ENCODE peak calls at places on chromosomes 2 and 18, in six cellular contexts. O, E, K, H, C and D are unnamed samples.

GRCh38 chr18:28588884-28589549 is 412.1 kb upstream of the CDH2 start:
- DNase-seq in C (no peak), E (no peak), O (no peak), H (peak; percentile 21), K (no peak), D (peak; percentile 3)

GRCh38 chr2:66569974-66570373 is 135.0 kb downstream of the MEIS1 start:
- DNase-seq in O (no peak), K (no peak), E (no peak), C (no peak), H (no peak), D (no peak)

GRCh38 chr18:6069539-6069938 is 174.2 kb upstream of the TMEM200C start:
- DNase-seq in H (no peak), C (no peak), E (no peak), K (no peak), O (no peak), D (no peak)

GRCh38 chr2:236908456-236909388 is 177.0 kb upstream of the COPS8 start:
- DNase-seq in O (no peak), C (no peak), K (no peak), H (no peak), E (no peak), D (no peak)

GRCh38 chr2:42969231-42970150 is 177.1 kb upstream of the HAAO start:
- DNase-seq in C (no peak), K (no peak), E (no peak), H (peak; percentile 83), O (no peak), D (peak; percentile 58)

GRCh38 chr2:225889452-225889851 is 489.9 kb downstream of the NYAP2 start:
- DNase-seq in E (peak; percentile 18), C (no peak), O (peak; percentile 70), H (peak; percentile 85), K (peak; percentile 44), D (peak; percentile 90)

GRCh38 chr18:3498705-3499451 is 48.9 kb downstream of the TGIF1 start:
- DNase-seq in K (peak; percentile 15), E (no peak), C (peak; percentile 63), H (no peak), O (peak; percentile 81), D (peak; percentile 51)

GRCh38 chr2:105785095-105785847 is 40.6 kb downstream of the NCK2 start:
- DNase-seq in H (no peak), C (no peak), E (no peak), O (no peak), K (no peak), D (no peak)

GRCh38 chr2:152298754-152299153 is 36.2 kb upstream of the FMNL2 start:
- DNase-seq in O (peak; percentile 7), E (no peak), H (no peak), K (no peak), C (no peak), D (no peak)

GRCh38 chr2:95313296-95314265 is 16.4 kb downstream of the KCNIP3 start:
- DNase-seq in O (no peak), H (no peak), K (no peak), E (no peak), C (no peak), D (no peak)

GRCh38 chr2:11009866-11010265 is 98.1 kb downstream of the KCNF1 start:
- DNase-seq in O (no peak), K (no peak), E (no peak), H (no peak), C (no peak), D (no peak)

GRCh38 chr2:171837736-171838135 is 56.3 kb downstream of the SLC25A12 start:
- DNase-seq in O (no peak), H (no peak), C (no peak), E (no peak), K (no peak), D (peak; percentile 46)

GRCh38 chr2:141317986-141318385 is 812.8 kb downstream of the LRP1B start:
- DNase-seq in E (no peak), O (no peak), C (no peak), K (no peak), H (no peak), D (peak; percentile 2)

GRCh38 chr18:79203017-79203605 is 133.9 kb downstream of the ATP9B start:
- DNase-seq in H (no peak), K (no peak), O (no peak), C (no peak), E (peak; percentile 42), D (no peak)

GRCh38 chr2:149075065-149075464 is 36.6 kb downstream of the LYPD6B start:
- DNase-seq in C (no peak), K (no peak), E (no peak), O (no peak), H (no peak), D (no peak)

GRCh38 chr2:142131016-142131714 is at the start of gene LRP1B:
- DNase-seq in H (no peak), C (peak; percentile 37), E (no peak), K (no peak), O (peak; percentile 57), D (peak; percentile 37)

GRCh38 chr2:50922506-50922905 is 109.4 kb downstream of the NRXN1 start:
- DNase-seq in C (no peak), E (no peak), H (no peak), O (no peak), K (no peak), D (no peak)

GRCh38 chr18:36372902-36373301 is 75.4 kb downstream of the FHOD3 start:
- DNase-seq in C (no peak), E (no peak), K (no peak), O (no peak), H (peak; percentile 95), D (peak; percentile 29)

GRCh38 chr2:231662028-231662810 is 46.1 kb upstream of the PTMA start:
- DNase-seq in E (peak; percentile 71), H (peak; percentile 80), O (peak; percentile 98), K (peak; percentile 95), C (peak; percentile 99), D (peak; percentile 98)

GRCh38 chr18:48402953-48403352 is 6.2 kb downstream of the ZBTB7C start:
- DNase-seq in E (no peak), K (no peak), C (no peak), O (no peak), H (no peak), D (peak; percentile 38)

GRCh38 chr2:240033330-240033678 is 3.1 kb upstream of the OR6B2 start:
- DNase-seq in H (no peak), K (no peak), C (no peak), O (peak; percentile 57), E (no peak), D (no peak)

GRCh38 chr2:235347691-235348090 is 146.2 kb upstream of the AGAP1 start:
- DNase-seq in O (no peak), K (no peak), H (peak; percentile 52), C (no peak), E (no peak), D (peak; percentile 64)

GRCh38 chr18:24631238-24632025 is 171.0 kb downstream of the HRH4 start:
- DNase-seq in K (no peak), C (no peak), H (no peak), O (peak; percentile 45), E (no peak), D (no peak)

GRCh38 chr18:58787750-58788149 is 76.9 kb upstream of the ZNF532 start:
- DNase-seq in H (no peak), C (no peak), E (no peak), K (no peak), O (no peak), D (no peak)

GRCh38 chr18:58784601-58785137 is 80.0 kb upstream of the ZNF532 start:
- DNase-seq in H (no peak), E (no peak), O (peak; percentile 51), C (no peak), K (no peak), D (peak; percentile 56)

GRCh38 chr18:58785171-58785805 is 79.4 kb upstream of the ZNF532 start:
- DNase-seq in C (peak; percentile 43), K (peak; percentile 43), H (peak; percentile 71), E (peak; percentile 76), O (no peak), D (peak; percentile 92)

GRCh38 chr18:58788470-58788869 is 76.2 kb upstream of the ZNF532 start:
- DNase-seq in C (no peak), H (no peak), E (no peak), O (no peak), K (no peak), D (peak; percentile 88)

DNA sequence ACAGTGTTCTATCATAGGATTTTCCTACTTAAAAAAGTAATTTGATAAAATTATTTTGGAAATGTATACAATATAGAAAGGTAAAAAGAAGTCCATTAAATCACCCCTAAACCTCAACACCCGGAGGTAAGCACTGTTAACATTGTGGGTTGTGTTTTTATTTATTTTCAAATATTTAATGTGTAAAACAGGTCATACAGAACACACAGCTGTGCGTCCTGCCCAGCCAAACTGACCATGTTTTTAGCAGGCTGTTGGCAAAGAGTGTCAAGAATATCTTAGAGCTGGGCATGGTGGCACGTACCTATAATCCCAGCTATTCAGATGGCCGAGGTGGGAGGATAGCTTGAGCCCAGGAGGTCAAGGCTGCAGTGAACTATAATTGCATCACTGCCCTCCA is 78.8 kb upstream of the ZNF532 start:
- DNase-seq in C (no peak), H (no peak), K (no peak), O (no peak), E (no peak), D (no peak)
- H3K4me3 ChIP-seq in C (no peak overlapping the region), H (no peak overlapping the region), K (no peak overlapping the region), O (no peak overlapping the region), E (no peak overlapping the region), D (no peak overlapping the region)

DNA sequence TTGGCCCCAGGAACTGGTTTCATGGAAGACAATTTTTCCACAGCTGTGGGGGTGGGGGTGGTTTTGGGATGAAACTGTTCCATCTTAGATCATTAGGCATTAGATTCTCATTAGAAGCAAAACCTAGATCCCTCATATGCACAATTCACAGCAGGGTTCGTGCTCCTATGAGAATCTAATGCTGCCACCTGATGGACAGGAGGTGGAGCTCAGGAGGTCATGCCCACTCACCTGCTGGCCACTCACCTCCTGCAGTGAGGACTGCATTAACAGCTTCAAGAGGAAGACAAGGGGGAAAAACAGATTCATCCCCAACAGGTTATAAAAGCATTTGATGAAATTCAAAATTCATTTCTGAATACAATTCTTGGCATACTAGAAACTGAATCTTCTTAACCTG is 38.5 kb downstream of the THAP4 start:
- DNase-seq in C (peak; percentile 8), O (peak; percentile 59), E (no peak), K (no peak), H (no peak), D (no peak)
- TF ChIP-seq CTCF in C (no peak), O (peak; percentile 71), E (no peak), K (peak; percentile 22), H (peak; percentile 25), D (peak; percentile 27)

GRCh38 chr2:84959045-84959493 is 11.9 kb upstream of the KCMF1 start:
- DNase-seq in E (no peak), C (no peak), O (no peak), K (no peak), H (no peak), D (peak; percentile 82)
- H3K4me3 ChIP-seq in E (no peak overlapping the region), C (no peak overlapping the region), O (peak overlapping the region; percentile 30), K (no peak overlapping the region), H (no peak overlapping the region), D (no peak overlapping the region)

GRCh38 chr2:130769343-130769907 is 14.1 kb downstream of the AMER3 start:
- DNase-seq in O (no peak), K (no peak), C (no peak), E (no peak), H (no peak), D (no peak)

GRCh38 chr2:130766037-130766436 is 10.7 kb downstream of the AMER3 start:
- DNase-seq in H (no peak), C (no peak), E (no peak), O (no peak), K (no peak), D (no peak)

GRCh38 chr2:130767408-130767775 is 12.1 kb downstream of the AMER3 start:
- DNase-seq in K (no peak), H (no peak), O (no peak), E (no peak), C (no peak), D (no peak)

GRCh38 chr2:130766711-130767407 is 11.5 kb downstream of the AMER3 start:
- DNase-seq in E (no peak), O (no peak), K (no peak), H (no peak), C (no peak), D (no peak)

GRCh38 chr2:130768191-130768855 is 13.0 kb downstream of the AMER3 start:
- DNase-seq in E (no peak), H (no peak), C (no peak), O (peak; percentile 37), K (no peak), D (no peak)
- TF ChIP-seq CTCF in E (peak; percentile 57), H (no peak), C (no peak), O (peak; percentile 59), K (no peak), D (no peak)